ENCODE peak calls at places on chromosome 9, in eight cellular contexts. U, S, T, Z, I, Y, G and X are unnamed samples.

GRCh38 chr9:81389569-81389993 is 299.8 kb downstream of the TLE1 start:
- DNase-seq in S (peak), I (peak), U (no peak), Y (peak), T (peak), G (no peak), Z (no peak), X (no peak)

GRCh38 chr9:127523312-127523851 is 72.1 kb downstream of the LRSAM1 start:
- DNase-seq in T (no peak), G (no peak), Y (peak), Z (peak), U (no peak), I (peak), S (peak), X (no peak)

GRCh38 chr9:136160939-136161610 is 42.4 kb upstream of the TMEM250 start:
- DNase-seq in S (no peak), Z (no peak), I (no peak), Y (no peak), G (no peak), U (peak), T (no peak), X (no peak)

GRCh38 chr9:3528466-3528865 is 2.7 kb upstream of the RFX3 start:
- DNase-seq in I (no peak), T (no peak), U (no peak), S (no peak), G (no peak), Z (no peak), Y (no peak), X (no peak)

GRCh38 chr9:113018247-113018646 is 6.3 kb upstream of the ZNF883 start:
- DNase-seq in S (no peak), Y (no peak), U (no peak), Z (no peak), I (no peak), G (no peak), T (no peak), X (no peak)

GRCh38 chr9:98886691-98887229 is 56.9 kb upstream of the COL15A1 start:
- DNase-seq in S (no peak), U (no peak), Z (no peak), G (no peak), T (no peak), Y (no peak), I (peak), X (no peak)

GRCh38 chr9:33180526-33181184 is 13.5 kb upstream of the B4GALT1 start:
- DNase-seq in U (no peak), G (no peak), S (no peak), Y (peak), T (no peak), I (peak), Z (no peak), X (no peak)

GRCh38 chr9:130527651-130528310 is 51.6 kb upstream of the FUBP3 start:
- DNase-seq in Y (no peak), I (no peak), U (no peak), S (no peak), T (no peak), Z (no peak), G (no peak), X (no peak)

GRCh38 chr9:16385590-16386578 is 484.6 kb downstream of the BNC2 start:
- DNase-seq in T (no peak), U (no peak), G (no peak), I (peak), S (no peak), Y (peak), Z (no peak), X (no peak)

GRCh38 chr9:91898451-91899433 is 51.3 kb downstream of the ROR2 start:
- DNase-seq in Y (peak), I (no peak), U (peak), Z (no peak), S (no peak), T (no peak), G (peak), X (no peak)

GRCh38 chr9:137393176-137394150 is 29.5 kb downstream of the EXD3 start:
- DNase-seq in T (no peak), I (no peak), U (peak), S (no peak), Y (no peak), G (peak), Z (no peak), X (no peak)

GRCh38 chr9:137390553-137391410 is 32.2 kb downstream of the EXD3 start:
- DNase-seq in S (no peak), U (no peak), T (no peak), Y (no peak), Z (no peak), I (no peak), G (no peak), X (no peak)

GRCh38 chr9:137392232-137393007 is 30.5 kb downstream of the EXD3 start:
- DNase-seq in I (no peak), T (no peak), Z (no peak), U (no peak), G (no peak), S (no peak), Y (no peak), X (no peak)

GRCh38 chr9:137389428-137389746 is 33.6 kb downstream of the EXD3 start:
- DNase-seq in Z (no peak), I (no peak), G (no peak), Y (no peak), T (no peak), U (peak), S (no peak), X (no peak)

DNA sequence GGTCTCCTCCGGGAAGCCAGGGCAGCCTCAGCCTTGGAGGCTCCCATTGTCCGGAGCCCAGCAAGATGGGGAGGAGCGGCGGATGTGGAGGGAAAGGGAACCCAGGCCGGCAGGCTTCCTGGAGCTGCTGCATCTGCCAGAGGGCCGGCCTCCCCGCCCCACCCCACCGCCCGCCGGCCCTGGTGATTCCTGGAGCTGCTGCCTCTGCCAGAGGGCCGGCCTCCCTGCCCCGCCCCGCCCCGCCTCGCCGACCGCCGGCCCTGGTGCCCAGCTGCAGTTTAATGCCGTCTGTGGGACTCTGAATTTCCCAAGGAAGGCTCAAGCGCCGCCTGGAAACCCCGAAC is 31.6 kb downstream of the EXD3 start:
- DNase-seq in T (no peak), G (no peak), Y (no peak), U (no peak), S (no peak), I (no peak), Z (no peak), X (no peak)
- H3K4me3 ChIP-seq in T (no peak), G (no peak), Y (no peak), U (no peak), S (no peak), I (no peak), Z (no peak), X (peak)

GRCh38 chr9:129109504-129109903 is 1.1 kb downstream of the CRAT start:
- DNase-seq in Y (peak), I (peak), T (no peak), U (peak), G (peak), Z (no peak), S (no peak), X (no peak)
- H3K4me3 ChIP-seq in Y (peak), I (peak), T (no peak), U (no peak), G (peak), Z (peak), S (peak), X (peak)

GRCh38 chr9:8877753-8878494 is 1078.3 kb upstream of the DMAC1 start:
- DNase-seq in I (no peak), Z (no peak), U (no peak), T (no peak), G (no peak), Y (no peak), S (no peak), X (no peak)
- H3K4me3 ChIP-seq in I (no peak), Z (no peak), U (no peak), T (no peak), G (no peak), Y (no peak), S (no peak), X (no peak)

DNA sequence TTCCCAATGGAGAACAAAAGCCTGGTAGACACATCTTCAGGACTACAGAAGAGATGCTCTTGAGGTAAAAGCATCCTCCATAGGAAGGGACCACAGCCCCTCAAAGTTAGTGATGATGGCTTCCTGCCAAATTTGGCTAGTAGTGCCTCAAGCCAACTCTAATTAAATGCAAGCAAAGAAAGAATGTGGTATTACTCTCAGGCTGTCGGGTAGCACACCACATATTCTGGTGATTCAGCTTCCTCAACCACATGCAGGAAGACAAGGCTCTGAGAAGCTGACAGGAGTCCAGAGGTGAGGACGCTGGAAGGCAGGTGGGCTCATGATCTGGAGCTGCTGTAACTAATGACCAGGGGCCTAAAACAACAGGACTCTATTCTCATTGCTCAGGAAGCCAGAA is 37.2 kb upstream of the S1PR3 start:
- DNase-seq in I (no peak), S (no peak), U (no peak), T (no peak), Z (no peak), G (no peak), Y (peak), X (no peak)
- H3K4me3 ChIP-seq in I (no peak), S (no peak), U (no peak), T (no peak), Z (no peak), G (no peak), Y (no peak), X (no peak)

GRCh38 chr9:37300620-37301368 is 121.7 kb upstream of the GRHPR start:
- DNase-seq in Z (no peak), Y (peak), G (no peak), T (no peak), I (peak), S (no peak), U (no peak), X (no peak)

GRCh38 chr9:37297592-37297991 is 124.9 kb upstream of the GRHPR start:
- DNase-seq in U (no peak), Y (no peak), T (no peak), S (no peak), I (no peak), Z (no peak), G (no peak), X (no peak)

GRCh38 chr9:37301369-37302172 is 120.9 kb upstream of the GRHPR start:
- DNase-seq in Y (no peak), S (no peak), G (no peak), I (no peak), U (no peak), Z (no peak), T (no peak), X (no peak)

DNA sequence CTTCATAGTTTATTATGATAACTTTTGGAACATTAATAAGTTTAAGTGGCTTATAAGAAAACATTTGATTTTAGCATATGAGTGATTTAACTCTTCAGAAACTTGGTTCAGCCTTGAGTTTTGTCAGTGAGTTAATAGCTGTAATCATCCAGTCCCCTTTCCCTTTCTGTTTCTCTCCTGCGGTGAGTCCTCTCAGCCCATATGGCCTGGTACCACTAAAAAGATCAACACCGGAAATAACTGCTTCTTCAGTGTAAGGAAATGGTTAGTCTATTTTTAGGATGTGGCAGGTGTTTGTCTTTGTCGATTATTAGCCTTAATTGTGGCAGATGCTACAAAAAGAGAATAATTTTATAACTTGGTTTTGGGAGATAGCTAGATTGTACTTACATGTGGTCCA is 120.2 kb upstream of the GRHPR start:
- DNase-seq in Y (peak), S (no peak), I (no peak), G (no peak), Z (no peak), T (no peak), U (no peak), X (no peak)
- H3K4me3 ChIP-seq in Y (no peak), S (no peak), I (no peak), G (no peak), Z (no peak), T (no peak), U (no peak), X (no peak)